ENCODE peak calls at places on chromosomes 3 and 15, in five cellular contexts. M, V, F, X and T are unnamed samples.

GRCh38 chr15:63605816-63606215 is 8.6 kb downstream of the FBXL22 start:
- DNase-seq in M (peak), V (no peak), F (peak), X (no peak), T (no peak)

GRCh38 chr3:59927061-59927460 is 877.2 kb upstream of the CFAP20DC start:
- DNase-seq in M (no peak), V (no peak), F (no peak), X (no peak), T (no peak)

GRCh38 chr15:79004336-79004735 is 59.5 kb upstream of the CTSH start:
- DNase-seq in M (peak), V (no peak), F (peak), X (no peak), T (no peak)

GRCh38 chr3:148149556-148149955 is 548.1 kb upstream of the AGTR1 start:
- DNase-seq in M (no peak), V (no peak), F (no peak), X (no peak), T (no peak)

GRCh38 chr3:186967686-186968085 is 37.4 kb downstream of the ST6GAL1 start:
- DNase-seq in M (peak), V (no peak), F (peak), X (no peak), T (no peak)

GRCh38 chr15:26661727-26662126 is 111.1 kb downstream of the GABRB3 start:
- DNase-seq in M (no peak), V (no peak), F (peak), X (no peak), T (no peak)

GRCh38 chr3:168517514-168518071 is 421.9 kb upstream of the GOLIM4 start:
- DNase-seq in M (peak), V (no peak), F (no peak), X (no peak), T (no peak)

GRCh38 chr3:14801031-14801430 is 17.7 kb upstream of the FGD5 start:
- DNase-seq in M (no peak), V (no peak), F (no peak), X (no peak), T (no peak)

GRCh38 chr3:97658670-97659285 is 105.8 kb upstream of the ARL6 start:
- DNase-seq in M (no peak), V (no peak), F (no peak), X (peak), T (peak)

GRCh38 chr3:60708191-60708975 is 542.9 kb downstream of the FHIT start:
- DNase-seq in M (no peak), V (no peak), F (no peak), X (no peak), T (no peak)

GRCh38 chr3:58683001-58683845 is 16.6 kb upstream of the FAM3D start:
- DNase-seq in M (no peak), V (no peak), F (peak), X (no peak), T (no peak)

GRCh38 chr3:183085634-183086390 is 13.5 kb downstream of the MCCC1 start:
- DNase-seq in M (no peak), V (no peak), F (no peak), X (peak), T (peak)

GRCh38 chr15:51878446-51879386 is 49.3 kb downstream of the TMOD3 start:
- DNase-seq in M (no peak), V (no peak), F (no peak), X (no peak), T (peak)

GRCh38 chr3:139934557-139935070 is 371 bp upstream of the CLSTN2 start:
- DNase-seq in M (peak), V (peak), F (peak), X (peak), T (no peak)

GRCh38 chr15:34279341-34279740 is 54.5 kb downstream of the EMC4 start:
- DNase-seq in M (no peak), V (no peak), F (no peak), X (no peak), T (no peak)

GRCh38 chr3:14452676-14453367 is 50.4 kb downstream of the SLC6A6 start:
- DNase-seq in M (peak), V (peak), F (no peak), X (peak), T (no peak)

GRCh38 chr15:98217356-98217755 is 256.9 kb downstream of the ARRDC4 start:
- DNase-seq in M (no peak), V (no peak), F (no peak), X (no peak), T (no peak)

GRCh38 chr15:25930931-25931330 is 67.8 kb upstream of the ATP10A start:
- DNase-seq in M (no peak), V (no peak), F (peak), X (no peak), T (no peak)

GRCh38 chr3:193894121-193894863 is 241.7 kb upstream of the HES1 start:
- DNase-seq in M (no peak), V (no peak), F (peak), X (no peak), T (no peak)

GRCh38 chr15:35858707-35859106 is 312.7 kb upstream of the DPH6 start:
- DNase-seq in M (no peak), V (no peak), F (no peak), X (no peak), T (no peak)

GRCh38 chr15:85580914-85581313 is 200.5 kb downstream of the AKAP13 start:
- DNase-seq in M (peak), V (no peak), F (peak), X (no peak), T (no peak)

GRCh38 chr15:55586808-55587207 is 1.3 kb downstream of the PYGO1 start:
- DNase-seq in M (no peak), V (no peak), F (no peak), X (no peak), T (no peak)

GRCh38 chr3:42123012-42123581 is 31.9 kb downstream of the TRAK1 start:
- DNase-seq in M (no peak), V (no peak), F (no peak), X (no peak), T (no peak)

GRCh38 chr15:48897144-48897814 is 19.3 kb downstream of the EID1 start:
- DNase-seq in M (no peak), V (no peak), F (peak), X (no peak), T (peak)

GRCh38 chr3:47908744-47909143 is 105.8 kb downstream of the DHX30 start:
- DNase-seq in M (no peak), V (no peak), F (no peak), X (no peak), T (no peak)

GRCh38 chr3:99176169-99176964 is 274.9 kb upstream of the DCBLD2 start:
- DNase-seq in M (no peak), V (no peak), F (no peak), X (no peak), T (no peak)